ENCODE peak calls at places on chromosomes 12 and 14, in four cellular contexts. One of them, this sample, is unnamed.
A peak's percentile ranks its signal among the peaks of the same experiment; 100 is the strongest.

GRCh38 chr12:91778938-91779400 is 366.7 kb downstream of the BTG1 start:
- DNase-seq in LoVo: peak; percentile 98
- DNase-seq in neuronal stem cell: no peak
- DNase-seq in stimulated activated CD8-positive, alpha-beta memory T cell treated with anti-CD3 and anti-CD28 coated beads, Interleukin-2, amount 100 ng/mL, for 48 hours: peak; percentile 5
- DNase-seq in this sample: peak; percentile 86

GRCh38 chr14:95281560-95282176 is 38.0 kb downstream of the CLMN start:
- DNase-seq in LoVo: no peak
- DNase-seq in neuronal stem cell: no peak
- DNase-seq in stimulated activated CD8-positive, alpha-beta memory T cell treated with anti-CD3 and anti-CD28 coated beads, Interleukin-2, amount 100 ng/mL, for 48 hours: no peak
- DNase-seq in this sample: no peak

GRCh38 chr14:70096866-70097265 is 91.9 kb downstream of the SLC8A3 start:
- DNase-seq in LoVo: no peak
- DNase-seq in neuronal stem cell: no peak
- DNase-seq in stimulated activated CD8-positive, alpha-beta memory T cell treated with anti-CD3 and anti-CD28 coated beads, Interleukin-2, amount 100 ng/mL, for 48 hours: no peak
- DNase-seq in this sample: no peak

GRCh38 chr12:25009511-25010092 is 60.7 kb upstream of the BCAT1 start:
- DNase-seq in LoVo: no peak
- DNase-seq in neuronal stem cell: no peak
- DNase-seq in stimulated activated CD8-positive, alpha-beta memory T cell treated with anti-CD3 and anti-CD28 coated beads, Interleukin-2, amount 100 ng/mL, for 48 hours: no peak
- DNase-seq in this sample: no peak

GRCh38 chr14:81314443-81315175 is 85.5 kb downstream of the STON2 start:
- DNase-seq in LoVo: no peak
- DNase-seq in neuronal stem cell: no peak
- DNase-seq in stimulated activated CD8-positive, alpha-beta memory T cell treated with anti-CD3 and anti-CD28 coated beads, Interleukin-2, amount 100 ng/mL, for 48 hours: no peak
- DNase-seq in this sample: no peak

GRCh38 chr14:69647216-69647615 is 35.8 kb downstream of the SUSD6 start:
- DNase-seq in LoVo: no peak
- DNase-seq in neuronal stem cell: no peak
- DNase-seq in stimulated activated CD8-positive, alpha-beta memory T cell treated with anti-CD3 and anti-CD28 coated beads, Interleukin-2, amount 100 ng/mL, for 48 hours: no peak
- DNase-seq in this sample: no peak

GRCh38 chr12:63308701-63309100 is 157.7 kb upstream of the AVPR1A start:
- DNase-seq in LoVo: no peak
- DNase-seq in neuronal stem cell: no peak
- DNase-seq in stimulated activated CD8-positive, alpha-beta memory T cell treated with anti-CD3 and anti-CD28 coated beads, Interleukin-2, amount 100 ng/mL, for 48 hours: no peak
- DNase-seq in this sample: peak; percentile 39

GRCh38 chr12:64595863-64596793 is 14.2 kb upstream of the RASSF3 start:
- DNase-seq in LoVo: no peak
- DNase-seq in neuronal stem cell: no peak
- DNase-seq in stimulated activated CD8-positive, alpha-beta memory T cell treated with anti-CD3 and anti-CD28 coated beads, Interleukin-2, amount 100 ng/mL, for 48 hours: no peak
- DNase-seq in this sample: no peak

GRCh38 chr14:22598896-22599244 is 770 bp downstream of the ABHD4 start:
- DNase-seq in LoVo: peak; percentile 61
- DNase-seq in neuronal stem cell: no peak
- DNase-seq in stimulated activated CD8-positive, alpha-beta memory T cell treated with anti-CD3 and anti-CD28 coated beads, Interleukin-2, amount 100 ng/mL, for 48 hours: no peak
- DNase-seq in this sample: peak; percentile 59

This sample was measured in astrocyte of the spinal cord.